ENCODE peak calls at places on chromosomes 4 and X, in six cellular contexts. Q is stimulated activated CD8-positive, alpha-beta memory T cell treated with anti-CD3 and anti-CD28 coated beads, Interleukin-15, amount 100 ng/mL, for 1 hour; T is Right ventricle myocardium superior; K is NCI-H1694; C is GM03348; V is stimulated activated CD4-positive, alpha-beta T cell treated with anti-CD3 and anti-CD28 coated beads, Interleukin-1b, Interleukin-23, amount 100 ng/mL, for 1 hour. P is an unnamed sample.

GRCh38 chr4:159390648-159391047 is 287.8 kb downstream of the RAPGEF2 start:
- DNase-seq in C (peak; percentile 44), K (no peak), T (no peak), Q (no peak), V (no peak), P (peak; percentile 77)

GRCh38 chr4:172011196-172011595 is 198.0 kb downstream of the GALNTL6 start:
- DNase-seq in C (no peak), T (no peak), V (no peak), Q (no peak), K (no peak), P (peak; percentile 92)

GRCh38 chrX:43585922-43586321 is 70.2 kb upstream of the MAOA start:
- DNase-seq in V (no peak), Q (no peak), T (no peak), K (no peak), C (no peak), P (no peak)

GRCh38 chr4:76791479-76791878 is 106.5 kb downstream of the SOWAHB start:
- DNase-seq in Q (no peak), T (no peak), C (no peak), K (no peak), V (no peak), P (no peak)

GRCh38 chrX:132023117-132023895 is at the start of gene STK26:
- DNase-seq in C (peak; percentile 79), T (peak; percentile 80), Q (peak; percentile 40), K (peak; percentile 70), V (no peak), P (peak; percentile 88)

GRCh38 chr4:158613046-158613445 is 58.6 kb downstream of the C4orf46 start:
- DNase-seq in K (no peak), C (no peak), T (no peak), Q (no peak), V (no peak), P (no peak)

GRCh38 chr4:22625301-22625700 is 67.4 kb upstream of the GBA3 start:
- DNase-seq in V (no peak), K (no peak), C (no peak), Q (no peak), T (no peak), P (peak; percentile 63)

GRCh38 chrX:71493111-71493613 is 39.7 kb upstream of the OGT start:
- DNase-seq in T (no peak), Q (no peak), K (no peak), C (no peak), V (no peak), P (no peak)

GRCh38 chr4:87502580-87503238 is 26.5 kb downstream of the SPARCL1 start:
- DNase-seq in V (no peak), Q (no peak), C (no peak), K (no peak), T (no peak), P (peak; percentile 69)

GRCh38 chr4:94931626-94932025 is 173.9 kb downstream of the BMPR1B start:
- DNase-seq in Q (no peak), K (no peak), V (no peak), T (no peak), C (no peak), P (no peak)